ENCODE peak calls at places on chromosomes 2 and 18, in five cellular contexts. T, V, F, E and I are unnamed samples.

GRCh38 chr2:29749041-29749440 is 172.3 kb downstream of the ALK start:
- DNase-seq in F (no peak), T (no peak), V (no peak), E (no peak), I (no peak)

GRCh38 chr2:44560352-44560751 is 198.6 kb downstream of the CAMKMT start:
- DNase-seq in E (peak; percentile 17), V (no peak), T (no peak), F (no peak), I (no peak)

GRCh38 chr2:65081232-65081685 is 25.0 kb downstream of the CEP68 start:
- DNase-seq in V (no peak), E (no peak), T (no peak), F (no peak), I (no peak)

GRCh38 chr2:529425-529824 is 147.8 kb downstream of the TMEM18 start:
- DNase-seq in F (no peak), E (peak; percentile 33), T (no peak), V (peak; percentile 1), I (no peak)

GRCh38 chr2:40273623-40274236 is 178.2 kb downstream of the SLC8A1 start:
- DNase-seq in T (no peak), F (no peak), E (peak; percentile 60), V (peak; percentile 21), I (no peak)

GRCh38 chr2:180495606-180496005 is 484.8 kb upstream of the UBE2E3 start:
- DNase-seq in F (no peak), T (no peak), V (peak; percentile 45), E (no peak), I (no peak)

GRCh38 chr18:58805482-58806187 is 59.0 kb upstream of the ZNF532 start:
- DNase-seq in V (no peak), F (no peak), E (no peak), T (peak; percentile 53), I (no peak)

GRCh38 chr2:127043367-127044164 is 63.4 kb downstream of the BIN1 start:
- DNase-seq in E (peak; percentile 35), T (no peak), F (no peak), V (no peak), I (no peak)

GRCh38 chr2:39730685-39731302 is 48.3 kb downstream of the THUMPD2 start:
- DNase-seq in F (no peak), T (no peak), E (peak; percentile 55), V (peak; percentile 35), I (peak; percentile 46)

GRCh38 chr2:173590278-173590811 is 235.7 kb downstream of the CDCA7 start:
- DNase-seq in V (peak; percentile 98), F (peak; percentile 58), T (no peak), E (peak; percentile 6), I (peak; percentile 57)

GRCh38 chr2:98457045-98457696 is 12.5 kb downstream of the INPP4A start:
- DNase-seq in F (no peak), V (peak; percentile 99), E (peak; percentile 93), T (no peak), I (peak; percentile 99)

GRCh38 chr2:88170472-88170892 is 336 bp downstream of the THNSL2 start:
- DNase-seq in V (no peak), E (peak; percentile 59), F (no peak), T (peak; percentile 14), I (peak; percentile 38)

GRCh38 chr2:138787053-138787666 is 7.0 kb upstream of the NXPH2 start:
- DNase-seq in F (no peak), T (peak; percentile 21), V (peak; percentile 37), E (peak; percentile 71), I (peak; percentile 47)

GRCh38 chr2:149099298-149099697 is 60.8 kb downstream of the LYPD6B start:
- DNase-seq in F (no peak), E (no peak), T (no peak), V (no peak), I (no peak)

GRCh38 chr2:69975136-69975852 is 13.9 kb upstream of the ASPRV1 start:
- DNase-seq in E (no peak), V (no peak), T (no peak), F (no peak), I (no peak)

GRCh38 chr2:95734976-95735890 is 143.4 kb downstream of the TRIM43 start:
- DNase-seq in E (peak; percentile 54), T (no peak), V (no peak), F (no peak), I (no peak)

GRCh38 chr2:80303825-80304521 is 579 bp downstream of the LRRTM1 start:
- DNase-seq in E (no peak), V (no peak), T (no peak), F (no peak), I (peak; percentile 21)

GRCh38 chr2:237072067-237072931 is 13.4 kb upstream of the COPS8 start:
- DNase-seq in F (no peak), T (peak; percentile 79), V (peak; percentile 61), E (peak; percentile 82), I (peak; percentile 69)

GRCh38 chr2:61177727-61178549 is 15.9 kb downstream of the C2orf74 start:
- DNase-seq in V (peak; percentile 10), E (peak; percentile 32), T (no peak), F (no peak), I (no peak)

GRCh38 chr18:22398464-22398863 is 19.3 kb downstream of the CTAGE1 start:
- DNase-seq in V (no peak), F (no peak), T (no peak), E (no peak), I (no peak)

GRCh38 chr2:218129756-218130155 is 3.9 kb downstream of the CXCR2 start:
- DNase-seq in E (no peak), F (no peak), V (peak; percentile 23), T (no peak), I (peak; percentile 17)

GRCh38 chr2:228700638-228701037 is 519.2 kb upstream of the SPHKAP start:
- DNase-seq in V (peak; percentile 51), E (no peak), F (no peak), T (no peak), I (peak; percentile 82)

GRCh38 chr18:29226201-29226600 is 1049.3 kb upstream of the CDH2 start:
- DNase-seq in E (peak; percentile 55), V (peak; percentile 21), T (no peak), F (no peak), I (no peak)

GRCh38 chr2:222731183-222731582 is 59.7 kb downstream of the MOGAT1 start:
- DNase-seq in F (no peak), T (no peak), E (no peak), V (peak; percentile 56), I (peak; percentile 85)

GRCh38 chr2:209577376-209578357 is 153.8 kb downstream of the MAP2 start:
- DNase-seq in T (peak; percentile 59), E (peak; percentile 70), F (no peak), V (peak; percentile 6), I (peak; percentile 7)

GRCh38 chr18:13376841-13377351 is 158.3 kb downstream of the LDLRAD4 start:
- DNase-seq in E (no peak), F (no peak), T (no peak), V (no peak), I (no peak)

GRCh38 chr18:57921708-57922107 is 118.6 kb upstream of the ATP8B1 start:
- DNase-seq in V (peak; percentile 60), T (no peak), F (no peak), E (peak; percentile 97), I (peak; percentile 12)

GRCh38 chr2:213455316-213456008 is 171.2 kb downstream of the SPAG16 start:
- DNase-seq in E (no peak), T (no peak), F (no peak), V (no peak), I (no peak)

GRCh38 chr2:12507295-12507694 is 209.4 kb upstream of the TRIB2 start:
- DNase-seq in T (no peak), F (no peak), V (peak; percentile 80), E (peak; percentile 3), I (peak; percentile 92)

GRCh38 chr2:199064201-199064600 is 393.5 kb downstream of the SATB2 start:
- DNase-seq in F (no peak), V (no peak), T (no peak), E (no peak), I (no peak)

GRCh38 chr2:109615637-109616144 is 1.5 kb downstream of the SOWAHC start:
- DNase-seq in T (no peak), E (peak; percentile 33), F (no peak), V (no peak), I (peak; percentile 35)

GRCh38 chr2:191103793-191104192 is 47.0 kb downstream of the STAT4 start:
- DNase-seq in T (no peak), V (no peak), E (no peak), F (no peak), I (no peak)

GRCh38 chr18:9642799-9643445 is 28.6 kb upstream of the PPP4R1 start:
- DNase-seq in V (no peak), T (no peak), F (no peak), E (peak; percentile 87), I (peak; percentile 61)
- H4K91ac ChIP-seq in V (peak overlapping the region; percentile 92), T (no peak overlapping the region), F (no peak overlapping the region), E (peak overlapping the region; percentile 61), I (no peak overlapping the region)

GRCh38 chr2:58046585-58047372 is at the start of gene VRK2:
- DNase-seq in F (peak; percentile 87), E (peak; percentile 97), T (peak; percentile 83), V (peak; percentile 87), I (peak; percentile 92)
- H3K14ac ChIP-seq in F (peak within 1 kb of the TSS; percentile 92), E (peak within 1 kb of the TSS; percentile 89), T (no peak within 1 kb of the TSS), V (peak within 1 kb of the TSS; percentile 95), I (no peak within 1 kb of the TSS)

DNA sequence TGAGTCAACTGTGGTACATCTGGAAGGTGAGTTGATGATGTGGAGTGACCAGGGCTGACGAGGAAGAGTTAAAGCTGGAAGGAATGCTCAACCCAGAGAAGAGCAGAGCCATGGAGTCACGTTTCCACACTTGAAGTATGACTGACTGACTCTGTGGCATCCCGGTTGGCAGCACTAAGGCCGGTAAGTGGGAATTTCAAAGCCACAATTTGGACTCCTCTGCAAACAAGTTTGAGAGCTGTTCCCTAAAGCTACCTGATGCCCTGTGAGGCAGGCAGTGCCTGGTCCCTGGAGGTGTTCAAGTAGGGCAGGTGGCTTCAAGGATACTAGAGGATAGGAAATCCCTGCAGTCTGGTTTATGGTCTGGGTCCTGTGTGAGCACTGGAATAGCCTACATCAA is 69.3 kb upstream of the ITGB6 start:
- DNase-seq in F (no peak), V (no peak), E (no peak), T (no peak), I (no peak)
- H3K4me3 ChIP-seq in F (no peak overlapping the region), V (peak overlapping the region; percentile 43), E (no peak overlapping the region), T (no peak overlapping the region), I (peak overlapping the region; percentile 67)

DNA sequence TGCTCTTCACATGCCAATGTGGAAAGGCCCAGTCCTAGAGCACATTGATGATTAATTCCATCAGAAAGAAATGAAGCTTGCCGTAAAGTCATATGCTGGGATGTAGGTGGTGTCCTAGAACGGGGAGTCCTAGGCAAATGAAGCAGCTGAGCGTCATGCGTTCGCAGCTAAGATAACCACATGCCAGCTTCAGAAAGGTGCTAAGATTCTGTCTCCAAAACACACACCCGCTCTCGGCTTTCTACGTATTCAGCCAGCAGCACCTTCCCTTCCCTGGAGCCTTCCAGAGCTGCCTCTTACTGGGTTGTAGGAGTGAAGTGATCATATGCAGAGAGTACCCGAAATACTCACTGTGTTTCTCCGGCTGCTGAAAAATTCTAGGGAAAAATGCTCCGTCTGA is 421.6 kb upstream of the ID2 start:
- DNase-seq in T (no peak), E (no peak), V (no peak), F (no peak), I (no peak)
- H4K91ac ChIP-seq in T (no peak overlapping the region), E (no peak overlapping the region), V (no peak overlapping the region), F (no peak overlapping the region), I (no peak overlapping the region)